ENCODE peak calls at places on chromosomes 1 and 21, in four cellular contexts. R is right cardiac atrium; K is mammary epithelial cell; N is stimulated activated CD4-positive, alpha-beta T cell treated with anti-CD3 and anti-CD28 coated beads, Interleukin-2, amount 100 ng/mL, for 48 hours. E is an unnamed sample.

GRCh38 chr1:107739651-107740050 is 225.3 kb downstream of the VAV3 start:
- DNase-seq in R (no peak), K (no peak), N (no peak), E (no peak)

GRCh38 chr1:204692320-204692851 is 6.8 kb upstream of the LRRN2 start:
- DNase-seq in R (no peak), K (no peak), N (no peak), E (peak)

GRCh38 chr1:97174039-97174704 is 452.6 kb downstream of the PTBP2 start:
- DNase-seq in R (no peak), K (peak), N (no peak), E (peak)

GRCh38 chr1:1120866-1121563 is 5.1 kb upstream of the C1orf159 start:
- DNase-seq in R (peak), K (no peak), N (no peak), E (no peak)

GRCh38 chr1:167629681-167630567 is at the start of gene RCSD1:
- DNase-seq in R (peak), K (peak), N (peak), E (no peak)

GRCh38 chr1:108117908-108118902 is 81.9 kb downstream of the SLC25A24 start:
- DNase-seq in R (no peak), K (no peak), N (no peak), E (peak)

GRCh38 chr1:46522969-46523320 is 28.5 kb downstream of the KNCN start:
- DNase-seq in R (no peak), K (no peak), N (no peak), E (no peak)

GRCh38 chr21:41824466-41825207 is 54.5 kb downstream of the PRDM15 start:
- DNase-seq in R (peak), K (no peak), N (no peak), E (no peak)

E was measured in PC-3.